ENCODE peak calls at places on chromosomes 16 and 17, in ten cellular contexts. E is stimulated activated CD4-positive, alpha-beta T cell treated with anti-CD3 and anti-CD28 coated beads, Interleukin-2, amount 100 ng/mL, for 48 hours; P is GM13977; I is DMS153; V is PC-9; T is GM19239; K is bronchial epithelial cell; J is activated CD4-positive, alpha-beta T cell treated with anti-CD3 and anti-CD28 coated beads, Interleukin-2, amount 50 U/mL, for 1 hour; H is amygdala; Q is WTC11. C is an unnamed sample.

GRCh38 chr17:57284984-57285646 is 28.8 kb downstream of the MSI2 start:
- DNase-seq in E (peak), P (peak), I (no peak), V (no peak), T (peak), K (no peak), J (peak), H (no peak), Q (peak), C (peak)

GRCh38 chr17:55588446-55588845 is 77.2 kb upstream of the SMIM36 start:
- DNase-seq in E (no peak), P (no peak), I (no peak), V (no peak), T (no peak), K (peak), J (no peak), H (no peak), Q (no peak), C (no peak)

GRCh38 chr16:64534180-64534780 is 587.6 kb downstream of the CDH11 start:
- DNase-seq in E (no peak), P (no peak), I (no peak), V (no peak), T (no peak), K (no peak), J (no peak), H (no peak), Q (no peak), C (no peak)

GRCh38 chr16:87637357-87637756 is 35.0 kb downstream of the JPH3 start:
- DNase-seq in E (no peak), P (no peak), I (no peak), V (no peak), T (no peak), K (no peak), J (no peak), H (no peak), Q (no peak), C (no peak)

GRCh38 chr16:2333231-2333630 is 7.3 kb downstream of the ABCA3 start:
- DNase-seq in E (no peak), P (no peak), I (no peak), V (no peak), T (no peak), K (no peak), J (no peak), H (no peak), Q (no peak), C (no peak)

GRCh38 chr17:39668141-39668924 is at the start of gene PNMT:
- DNase-seq in E (peak), P (peak), I (no peak), V (peak), T (peak), K (peak), J (peak), H (peak), Q (peak), C (peak)

GRCh38 chr16:79571753-79572544 is 28.6 kb downstream of the MAF start:
- DNase-seq in E (no peak), P (no peak), I (no peak), V (no peak), T (no peak), K (no peak), J (no peak), H (no peak), Q (peak), C (no peak)

GRCh38 chr17:67671492-67671891 is 46.2 kb upstream of the NOL11 start:
- DNase-seq in E (no peak), P (no peak), I (peak), V (peak), T (no peak), K (no peak), J (no peak), H (no peak), Q (no peak), C (no peak)